ENCODE peak calls at places on chromosomes 5 and 9, in four cellular contexts. F, N, A and U are unnamed samples.

GRCh38 chr5:62386824-62387223 is 16.9 kb downstream of the DIMT1 start:
- DNase-seq in F (no peak), N (no peak), A (no peak), U (no peak)

GRCh38 chr5:43312699-43313034 is 545 bp downstream of the HMGCS1 start:
- DNase-seq in F (no peak), N (no peak), A (no peak), U (no peak)

GRCh38 chr9:121718063-121718462 is 66.6 kb downstream of the DAB2IP start:
- DNase-seq in F (no peak), N (peak), A (no peak), U (peak)

GRCh38 chr9:4382722-4383317 is 83.0 kb upstream of the GLIS3 start:
- DNase-seq in F (no peak), N (no peak), A (no peak), U (no peak)

GRCh38 chr5:132895719-132896305 is 22.3 kb downstream of the LEAP2 start:
- DNase-seq in F (no peak), N (no peak), A (no peak), U (no peak)

GRCh38 chr5:94254214-94254613 is 364.2 kb downstream of the KIAA0825 start:
- DNase-seq in F (no peak), N (no peak), A (no peak), U (no peak)

GRCh38 chr9:122032346-122032745 is 60.8 kb downstream of the TTLL11 start:
- DNase-seq in F (no peak), N (no peak), A (no peak), U (no peak)

GRCh38 chr5:19795218-19795617 is 192.8 kb downstream of the CDH18 start:
- DNase-seq in F (no peak), N (no peak), A (no peak), U (no peak)

GRCh38 chr9:81771606-81772005 is 82.3 kb upstream of the TLE1 start:
- DNase-seq in F (no peak), N (no peak), A (no peak), U (no peak)

GRCh38 chr9:137550958-137551655 is 572 bp upstream of the MRPL41 start:
- DNase-seq in F (no peak), N (no peak), A (no peak), U (peak)

GRCh38 chr9:110049699-110050450 is 158.1 kb downstream of the C9orf152 start:
- DNase-seq in F (peak), N (no peak), A (peak), U (no peak)

GRCh38 chr5:168807261-168807660 is 228.1 kb upstream of the PANK3 start:
- DNase-seq in F (no peak), N (no peak), A (no peak), U (no peak)

GRCh38 chr5:34686762-34687268 is 30.7 kb downstream of the RAI14 start:
- DNase-seq in F (no peak), N (no peak), A (no peak), U (peak)

GRCh38 chr5:33321026-33321425 is 119.7 kb upstream of the TARS1 start:
- DNase-seq in F (no peak), N (no peak), A (no peak), U (no peak)

GRCh38 chr9:127873886-127874285 is 3.6 kb downstream of the AK1 start:
- DNase-seq in F (no peak), N (peak), A (no peak), U (peak)

GRCh38 chr5:109063223-109063622 is 315.5 kb downstream of the FER start:
- DNase-seq in F (no peak), N (no peak), A (no peak), U (no peak)

GRCh38 chr5:6758201-6758600 is 45.0 kb downstream of the TENT4A start:
- DNase-seq in F (no peak), N (no peak), A (peak), U (no peak)

GRCh38 chr9:35516481-35516880 is 26.6 kb downstream of the RUSC2 start:
- DNase-seq in F (no peak), N (no peak), A (no peak), U (no peak)

GRCh38 chr5:45281081-45281480 is 415.1 kb downstream of the HCN1 start:
- DNase-seq in F (no peak), N (no peak), A (no peak), U (no peak)

GRCh38 chr9:94135222-94135621 is 51.0 kb downstream of the PTPDC1 start:
- DNase-seq in F (no peak), N (no peak), A (no peak), U (no peak)

GRCh38 chr5:180161420-180162303 is 47.3 kb downstream of the RASGEF1C start:
- DNase-seq in F (no peak), N (no peak), A (no peak), U (peak)